ENCODE peak calls at places on chromosomes 7 and 10, in nine cellular contexts. S is naive thymus-derived CD4-positive, alpha-beta T cell; D is astrocyte of the spinal cord; P is Calu3; V is amygdala; R is left ventricle myocardium inferior; K is MM.1S; B is GM12892; M is fibroblast of the aortic adventitia. F is an unnamed sample.

GRCh38 chr10:44832595-44833390 is 78.3 kb upstream of the TMEM72 start:
- DNase-seq in S (no peak), D (no peak), P (no peak), V (no peak), R (no peak), K (no peak), B (no peak), M (no peak), F (no peak)

GRCh38 chr7:106545275-106545674 is 115.7 kb downstream of the CCDC71L start:
- DNase-seq in S (no peak), D (no peak), P (no peak), V (no peak), R (no peak), K (peak), B (no peak), M (no peak), F (no peak)

GRCh38 chr7:36945612-36946400 is 221.5 kb upstream of the AOAH start:
- DNase-seq in S (no peak), D (no peak), P (no peak), V (no peak), R (no peak), K (peak), B (no peak), M (no peak), F (no peak)

GRCh38 chr7:112594397-112594796 is 113.6 kb downstream of the LSMEM1 start:
- DNase-seq in S (no peak), D (peak), P (no peak), V (no peak), R (no peak), K (no peak), B (no peak), M (peak), F (no peak)

GRCh38 chr10:50846753-50847152 is 38.7 kb downstream of the A1CF start:
- DNase-seq in S (no peak), D (peak), P (no peak), V (no peak), R (no peak), K (no peak), B (no peak), M (no peak), F (no peak)

GRCh38 chr10:94155722-94156271 is 162.1 kb downstream of the PLCE1 start:
- DNase-seq in S (no peak), D (no peak), P (no peak), V (no peak), R (no peak), K (no peak), B (no peak), M (no peak), F (no peak)

GRCh38 chr7:71793251-71793650 is 618.9 kb downstream of the CALN1 start:
- DNase-seq in S (no peak), D (peak), P (no peak), V (no peak), R (no peak), K (no peak), B (no peak), M (no peak), F (no peak)

GRCh38 chr10:51881213-51881612 is 181.8 kb upstream of the CSTF2T start:
- DNase-seq in S (no peak), D (no peak), P (no peak), V (no peak), R (no peak), K (peak), B (no peak), M (no peak), F (no peak)

GRCh38 chr7:74013539-74014272 is 14.3 kb upstream of the ELN start:
- DNase-seq in S (no peak), D (no peak), P (no peak), V (peak), R (no peak), K (no peak), B (no peak), M (peak), F (no peak)

GRCh38 chr10:24617771-24618396 is 105.8 kb downstream of the ARHGAP21 start:
- DNase-seq in S (peak), D (peak), P (peak), V (peak), R (peak), K (peak), B (no peak), M (peak), F (no peak)

GRCh38 chr7:47685712-47686376 is 103.9 kb upstream of the TNS3 start:
- DNase-seq in S (no peak), D (no peak), P (no peak), V (no peak), R (no peak), K (no peak), B (no peak), M (peak), F (no peak)

GRCh38 chr7:98949336-98950044 is 71.2 kb downstream of the TRRAP start:
- DNase-seq in S (no peak), D (no peak), P (no peak), V (peak), R (peak), K (no peak), B (no peak), M (no peak), F (no peak)

GRCh38 chr7:155232911-155233702 is 64.6 kb upstream of the INSIG1 start:
- DNase-seq in S (no peak), D (peak), P (no peak), V (no peak), R (no peak), K (no peak), B (no peak), M (peak), F (no peak)

GRCh38 chr7:17520941-17521340 is 222.5 kb downstream of the AHR start:
- DNase-seq in S (no peak), D (no peak), P (no peak), V (no peak), R (no peak), K (no peak), B (no peak), M (peak), F (peak)

GRCh38 chr10:8060010-8060703 is 5.7 kb downstream of the GATA3 start:
- DNase-seq in S (peak), D (peak), P (no peak), V (no peak), R (no peak), K (peak), B (no peak), M (no peak), F (no peak)

GRCh38 chr10:102431452-102432124 is 786 bp downstream of the CUEDC2 start:
- DNase-seq in S (no peak), D (no peak), P (no peak), V (no peak), R (no peak), K (peak), B (no peak), M (peak), F (peak)

GRCh38 chr10:71176661-71177060 is 35.7 kb upstream of the UNC5B start:
- DNase-seq in S (no peak), D (no peak), P (no peak), V (no peak), R (no peak), K (no peak), B (no peak), M (no peak), F (no peak)

GRCh38 chr7:602341-603141 is 82.9 kb upstream of the PDGFA start:
- DNase-seq in S (no peak), D (no peak), P (no peak), V (no peak), R (no peak), K (no peak), B (no peak), M (no peak), F (no peak)

GRCh38 chr7:106823631-106824030 is 41.5 kb upstream of the PIK3CG start:
- DNase-seq in S (no peak), D (no peak), P (peak), V (no peak), R (no peak), K (no peak), B (no peak), M (no peak), F (no peak)

GRCh38 chr7:944744-945143 is 9.7 kb downstream of the ADAP1 start:
- DNase-seq in S (no peak), D (no peak), P (no peak), V (no peak), R (no peak), K (no peak), B (no peak), M (no peak), F (no peak)

GRCh38 chr7:11492307-11492706 is 339.7 kb downstream of the THSD7A start:
- DNase-seq in S (no peak), D (no peak), P (no peak), V (no peak), R (no peak), K (no peak), B (no peak), M (no peak), F (no peak)

GRCh38 chr10:11424456-11425287 is 186.8 kb downstream of the USP6NL start:
- DNase-seq in S (no peak), D (peak), P (peak), V (peak), R (peak), K (peak), B (no peak), M (peak), F (peak)

GRCh38 chr7:134865001-134865845 is 85.8 kb downstream of the CALD1 start:
- DNase-seq in S (peak), D (peak), P (no peak), V (no peak), R (no peak), K (no peak), B (no peak), M (peak), F (peak)

GRCh38 chr10:112761256-112761655 is 188.8 kb upstream of the TCF7L2 start:
- DNase-seq in S (no peak), D (no peak), P (no peak), V (no peak), R (no peak), K (no peak), B (no peak), M (no peak), F (no peak)

GRCh38 chr10:110209399-110209925 is 2.1 kb downstream of the MXI1 start:
- DNase-seq in S (peak), D (peak), P (peak), V (peak), R (peak), K (peak), B (no peak), M (peak), F (peak)

GRCh38 chr10:21242915-21243314 is 282.6 kb downstream of the SKIDA1 start:
- DNase-seq in S (no peak), D (no peak), P (no peak), V (no peak), R (no peak), K (no peak), B (no peak), M (no peak), F (no peak)

GRCh38 chr10:24721254-24722106 is 2.2 kb downstream of the ARHGAP21 start:
- DNase-seq in S (no peak), D (peak), P (peak), V (peak), R (peak), K (no peak), B (peak), M (peak), F (peak)

GRCh38 chr7:67462781-67463191 is 466.2 kb downstream of the TYW1 start:
- DNase-seq in S (no peak), D (no peak), P (no peak), V (peak), R (no peak), K (no peak), B (no peak), M (no peak), F (no peak)

GRCh38 chr10:101221479-101222246 is 7.6 kb downstream of the LBX1 start:
- DNase-seq in S (no peak), D (no peak), P (no peak), V (no peak), R (no peak), K (no peak), B (no peak), M (no peak), F (no peak)

GRCh38 chr10:79405995-79406515 is 39.4 kb downstream of the ZCCHC24 start:
- DNase-seq in S (no peak), D (no peak), P (no peak), V (no peak), R (no peak), K (no peak), B (no peak), M (no peak), F (no peak)

GRCh38 chr7:66847879-66848810 is 72.9 kb upstream of the TMEM248 start:
- DNase-seq in S (no peak), D (peak), P (peak), V (no peak), R (no peak), K (no peak), B (no peak), M (peak), F (peak)

GRCh38 chr10:125768217-125768616 is 7.4 kb downstream of the MMP21 start:
- DNase-seq in S (no peak), D (peak), P (no peak), V (no peak), R (no peak), K (no peak), B (no peak), M (peak), F (no peak)

F was measured in kidney glomerular epithelial cell.